ENCODE peak calls at places on chromosome 5, in six cellular contexts. R is H9, Y is IMR-90, N is trophoblast cell, K is H1, A is mesenchymal stem cell. Z is an unnamed sample.

GRCh38 chr5:96783326-96783725 is 24.4 kb downstream of the ERAP1 start:
- DNase-seq in R (no peak), Y (peak), N (no peak), K (no peak), A (no peak), Z (no peak)

GRCh38 chr5:33046091-33046490 is 335.0 kb downstream of the NPR3 start:
- DNase-seq in R (no peak), Y (no peak), N (no peak), K (no peak), A (peak), Z (no peak)

GRCh38 chr5:122835681-122836080 is 9.7 kb upstream of the SNX24 start:
- DNase-seq in R (no peak), Y (no peak), N (no peak), K (no peak), A (no peak), Z (no peak)

GRCh38 chr5:169150108-169150507 is 150.8 kb downstream of the SLIT3 start:
- DNase-seq in R (no peak), Y (no peak), N (no peak), K (no peak), A (no peak), Z (no peak)

GRCh38 chr5:63535840-63536602 is 426.2 kb downstream of the HTR1A start:
- DNase-seq in R (no peak), Y (no peak), N (no peak), K (no peak), A (no peak), Z (no peak)

GRCh38 chr5:875931-876330 is 16.7 kb downstream of the BRD9 start:
- DNase-seq in R (no peak), Y (no peak), N (no peak), K (no peak), A (no peak), Z (no peak)

GRCh38 chr5:142353093-142353472 is 28.3 kb upstream of the SPRY4 start:
- DNase-seq in R (no peak), Y (no peak), N (peak), K (no peak), A (no peak), Z (no peak)

GRCh38 chr5:35281613-35282012 is 51.3 kb upstream of the PRLR start:
- DNase-seq in R (no peak), Y (no peak), N (no peak), K (no peak), A (no peak), Z (no peak)

GRCh38 chr5:132704875-132705274 is 31.1 kb downstream of the IL4 start:
- DNase-seq in R (no peak), Y (peak), N (no peak), K (no peak), A (no peak), Z (no peak)

GRCh38 chr5:132497488-132497997 is 7.0 kb upstream of the IRF1 start:
- DNase-seq in R (peak), Y (peak), N (peak), K (no peak), A (peak), Z (no peak)

GRCh38 chr5:159022178-159022556 is 77.5 kb downstream of the EBF1 start:
- DNase-seq in R (no peak), Y (peak), N (no peak), K (no peak), A (peak), Z (no peak)

GRCh38 chr5:130520211-130520610 is 615.9 kb downstream of the CHSY3 start:
- DNase-seq in R (no peak), Y (no peak), N (no peak), K (no peak), A (no peak), Z (peak)

GRCh38 chr5:25448190-25448621 is 803.4 kb upstream of the CDH10 start:
- DNase-seq in R (peak), Y (no peak), N (peak), K (no peak), A (no peak), Z (peak)

GRCh38 chr5:109589239-109589638 is 100.5 kb upstream of the MAN2A1 start:
- DNase-seq in R (no peak), Y (no peak), N (no peak), K (no peak), A (no peak), Z (no peak)

GRCh38 chr5:149938272-149938671 is 6.3 kb downstream of the PDE6A start:
- DNase-seq in R (no peak), Y (peak), N (peak), K (no peak), A (peak), Z (no peak)

GRCh38 chr5:179765400-179765799 is 28.4 kb upstream of the LTC4S start:
- DNase-seq in R (no peak), Y (peak), N (no peak), K (no peak), A (peak), Z (no peak)

GRCh38 chr5:111256128-111256527 is 31.9 kb downstream of the CAMK4 start:
- DNase-seq in R (no peak), Y (no peak), N (no peak), K (no peak), A (no peak), Z (no peak)

GRCh38 chr5:162593881-162594280 is 526.3 kb downstream of the GABRG2 start:
- DNase-seq in R (no peak), Y (no peak), N (peak), K (no peak), A (no peak), Z (no peak)

GRCh38 chr5:174750720-174751119 is 26.3 kb downstream of the MSX2 start:
- DNase-seq in R (no peak), Y (peak), N (peak), K (no peak), A (no peak), Z (no peak)

GRCh38 chr5:3121813-3122212 is 370.3 kb upstream of the IRX2 start:
- DNase-seq in R (no peak), Y (no peak), N (no peak), K (no peak), A (no peak), Z (no peak)

GRCh38 chr5:173763410-173763809 is 124.7 kb upstream of the CPEB4 start:
- DNase-seq in R (no peak), Y (no peak), N (no peak), K (no peak), A (no peak), Z (no peak)

GRCh38 chr5:8953911-8954310 is 592.0 kb downstream of the SEMA5A start:
- DNase-seq in R (no peak), Y (peak), N (no peak), K (no peak), A (no peak), Z (no peak)

GRCh38 chr5:54325610-54326311 is 15.4 kb upstream of the ARL15 start:
- DNase-seq in R (no peak), Y (no peak), N (peak), K (no peak), A (no peak), Z (no peak)

GRCh38 chr5:115262066-115262404 is 642 bp downstream of the PGGT1B start:
- DNase-seq in R (no peak), Y (peak), N (no peak), K (no peak), A (peak), Z (no peak)

GRCh38 chr5:95669540-95669939 is 13.3 kb downstream of the SPATA9 start:
- DNase-seq in R (peak), Y (peak), N (peak), K (no peak), A (peak), Z (no peak)
- H3K4ac ChIP-seq in R (no peak), Y (peak), N (no peak), K (no peak), A (no peak), Z (no peak)

DNA sequence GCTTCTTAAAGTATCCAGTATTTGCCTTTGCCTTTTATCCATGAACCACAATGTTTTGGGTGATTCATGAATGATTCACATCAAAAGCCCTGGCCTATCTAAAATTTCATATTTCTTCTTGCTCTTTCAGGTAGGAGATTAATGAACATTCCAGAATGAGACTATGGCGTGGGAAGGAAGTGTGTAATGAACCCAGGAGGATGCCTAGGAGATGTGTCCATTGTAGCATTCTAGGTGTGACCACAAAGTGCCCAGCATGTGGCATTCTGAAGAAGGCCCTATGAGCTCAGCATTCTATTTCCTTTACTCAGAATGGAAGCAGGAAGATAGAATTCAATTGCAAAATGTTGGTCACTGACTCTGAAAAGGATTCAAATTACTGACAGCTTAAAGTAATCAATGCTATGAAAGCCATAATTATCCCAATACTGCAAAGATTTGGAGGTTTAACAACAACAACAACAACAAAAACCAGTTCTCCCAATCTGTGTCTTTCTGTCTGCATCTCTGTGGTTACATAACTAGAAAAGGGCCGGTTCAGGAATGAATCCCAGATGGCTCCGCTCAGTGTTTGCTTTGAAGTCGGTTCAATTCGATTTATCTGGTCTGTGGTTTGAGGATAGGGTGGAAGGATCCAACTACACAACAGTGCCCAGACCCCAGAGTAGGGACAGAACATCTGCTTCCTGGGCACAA is 126.7 kb downstream of the FOXD1 start:
- DNase-seq in R (no peak), Y (peak), N (no peak), K (no peak), A (peak), Z (no peak)
- H3K14ac ChIP-seq in R (no peak), Y (peak), N (no peak), K (no peak), A (no peak), Z (no peak)

GRCh38 chr5:75510836-75511434 is 494 bp downstream of the CERT1 start:
- DNase-seq in R (peak), Y (peak), N (peak), K (peak), A (no peak), Z (peak)
- H4K8ac ChIP-seq in R (no peak), Y (peak), N (peak), K (peak), A (peak), Z (no peak)

GRCh38 chr5:139903450-139903804 is 107.8 kb downstream of the PSD2 start:
- DNase-seq in R (no peak), Y (no peak), N (no peak), K (no peak), A (no peak), Z (no peak)

GRCh38 chr5:139900546-139901250 is 105.1 kb downstream of the PSD2 start:
- DNase-seq in R (no peak), Y (no peak), N (no peak), K (no peak), A (no peak), Z (no peak)

GRCh38 chr5:139901251-139901575 is 105.6 kb downstream of the PSD2 start:
- DNase-seq in R (no peak), Y (no peak), N (no peak), K (no peak), A (no peak), Z (no peak)

GRCh38 chr5:139903805-139904565 is 108.4 kb downstream of the PSD2 start:
- DNase-seq in R (peak), Y (no peak), N (peak), K (peak), A (peak), Z (peak)

DNA sequence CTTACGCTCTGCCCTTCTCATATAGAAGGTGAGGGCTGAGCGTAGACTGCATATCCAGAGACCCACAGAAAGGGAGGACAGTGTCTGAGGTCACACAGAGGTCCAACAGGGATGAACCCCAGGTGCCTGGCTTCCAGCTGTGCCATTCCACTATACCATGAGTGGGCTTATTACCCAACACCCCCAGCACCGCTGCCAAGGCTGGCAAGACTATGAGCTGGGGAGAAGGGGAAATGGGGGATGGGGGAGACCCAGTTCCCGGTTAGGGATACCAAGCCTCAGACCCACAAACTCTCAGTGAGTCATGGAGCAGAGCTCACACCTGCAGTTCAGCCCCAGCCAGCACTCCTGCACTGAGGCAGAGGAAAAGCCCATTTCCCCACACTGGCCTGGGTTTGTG is 106.4 kb downstream of the PSD2 start:
- DNase-seq in R (no peak), Y (no peak), N (no peak), K (no peak), A (no peak), Z (no peak)
- H3K4ac ChIP-seq in R (no peak), Y (no peak), N (no peak), K (no peak), A (no peak), Z (no peak)

GRCh38 chr5:51439232-51439631 is 56.0 kb downstream of the ISL1 start:
- DNase-seq in R (no peak), Y (no peak), N (no peak), K (no peak), A (no peak), Z (no peak)
- H3K14ac ChIP-seq in R (no peak), Y (no peak), N (no peak), K (no peak), A (no peak), Z (no peak)

GRCh38 chr5:14145356-14146334 is 2.5 kb downstream of the TRIO start:
- DNase-seq in R (no peak), Y (peak), N (no peak), K (no peak), A (peak), Z (no peak)

GRCh38 chr5:14142856-14143508 is at the start of gene TRIO:
- DNase-seq in R (peak), Y (peak), N (peak), K (peak), A (peak), Z (peak)

GRCh38 chr5:14144586-14145355 is 1.6 kb downstream of the TRIO start:
- DNase-seq in R (peak), Y (peak), N (peak), K (peak), A (peak), Z (peak)

GRCh38 chr5:14143509-14143842 is 334 bp downstream of the TRIO start:
- DNase-seq in R (no peak), Y (no peak), N (peak), K (no peak), A (no peak), Z (no peak)

DNA sequence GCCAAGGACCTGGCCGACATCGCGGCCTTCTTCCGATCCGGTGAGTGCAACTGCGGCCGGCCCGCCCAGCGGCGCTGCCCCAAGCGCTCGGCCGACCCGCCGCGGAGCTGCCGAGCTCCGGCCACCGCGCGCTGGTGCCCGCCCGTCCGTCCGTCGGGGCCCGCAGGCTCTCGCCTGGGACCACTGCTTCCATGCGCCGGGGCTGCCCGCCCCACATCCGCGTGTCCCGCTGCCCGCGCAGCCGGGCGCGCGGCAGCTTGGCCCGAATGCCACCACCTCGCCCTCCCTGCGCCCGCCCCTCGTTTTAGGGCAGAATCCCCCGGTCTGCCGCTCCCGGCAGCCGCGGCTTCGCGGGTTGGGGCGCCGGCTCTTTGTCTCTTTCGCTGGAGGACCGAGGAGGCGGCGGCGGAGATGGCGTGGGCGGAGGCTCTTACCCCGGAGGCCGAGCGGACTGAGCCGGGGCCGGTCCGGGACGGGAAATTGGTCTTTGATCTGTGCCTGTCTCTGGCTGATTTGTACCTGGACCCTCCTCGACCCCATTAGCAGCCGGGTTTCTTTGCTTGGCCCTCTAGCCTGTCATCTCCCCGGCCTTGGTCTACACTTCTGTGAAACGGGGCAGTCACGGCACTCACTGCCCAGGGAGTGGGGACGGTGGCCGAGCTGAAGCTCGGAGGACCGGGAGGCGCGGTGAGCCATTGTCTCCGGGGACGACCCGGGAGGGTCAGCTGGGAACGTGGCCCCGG is 872 bp downstream of the TRIO start:
- DNase-seq in R (peak), Y (no peak), N (peak), K (peak), A (no peak), Z (no peak)
- H4K8ac ChIP-seq in R (no peak), Y (peak), N (peak), K (peak), A (peak), Z (no peak)

GRCh38 chr5:143865421-143865820 is 53.5 kb downstream of the HMHB1 start:
- DNase-seq in R (no peak), Y (no peak), N (no peak), K (no peak), A (no peak), Z (no peak)
- H3K4ac ChIP-seq in R (no peak), Y (no peak), N (no peak), K (no peak), A (no peak), Z (no peak)

GRCh38 chr5:77065256-77065655 is 21.8 kb downstream of the ZBED3 start:
- DNase-seq in R (no peak), Y (no peak), N (peak), K (no peak), A (no peak), Z (no peak)
- H3K14ac ChIP-seq in R (no peak), Y (no peak), N (no peak), K (no peak), A (no peak), Z (no peak)

DNA sequence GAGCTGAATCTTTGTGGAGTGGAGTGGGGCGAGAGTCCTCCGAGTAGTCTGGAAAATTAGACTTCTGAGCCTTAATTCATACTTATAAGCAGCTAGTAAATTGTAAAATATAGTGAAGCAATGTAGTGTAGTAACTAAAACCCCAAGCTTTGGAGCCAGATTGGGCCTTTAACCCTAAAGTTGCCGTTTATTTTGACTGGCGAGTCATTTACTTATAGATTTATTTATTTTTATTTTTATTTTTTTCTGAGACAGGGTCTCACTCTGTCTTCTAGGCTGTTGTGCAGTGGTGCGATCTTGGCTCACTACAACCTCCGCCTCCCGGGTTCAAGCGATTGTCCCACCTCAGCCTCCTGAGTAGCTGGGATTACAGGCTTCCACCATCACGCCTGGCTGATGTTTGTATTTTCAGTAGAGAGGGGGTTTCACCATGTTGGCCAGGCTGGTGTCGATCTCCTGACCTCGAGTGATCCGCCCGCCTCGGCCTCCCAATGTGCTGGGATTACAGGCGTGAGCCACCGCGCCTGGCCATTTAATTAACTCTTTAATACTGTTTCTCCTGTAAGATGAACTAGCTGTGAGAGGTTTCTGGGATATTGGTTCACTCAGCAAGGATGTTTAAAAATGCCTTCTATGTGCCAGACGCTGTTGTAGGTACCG is 687 bp upstream of the RPS23 start:
- DNase-seq in R (no peak), Y (no peak), N (no peak), K (no peak), A (no peak), Z (no peak)
- H4K8ac ChIP-seq in R (no peak), Y (peak), N (peak), K (no peak), A (no peak), Z (no peak)

GRCh38 chr5:75335952-75336624 is 932 bp upstream of the HMGCR start:
- DNase-seq in R (no peak), Y (peak), N (peak), K (no peak), A (peak), Z (peak)
- H3K4ac ChIP-seq in R (no peak), Y (peak), N (peak), K (peak), A (peak), Z (no peak)